ENCODE peak calls at places on chromosomes 7 and 10, in ten cellular contexts. One of them, this sample, is unnamed.

GRCh38 chr10:5486852-5487235 is 12.5 kb downstream of the CALML5 start:
- DNase-seq in cardiac muscle cell: no peak
- DNase-seq in astrocyte: no peak
- DNase-seq in ovary: no peak
- DNase-seq in left ventricle myocardium inferior: no peak
- DNase-seq in lower lobe of right lung: no peak
- DNase-seq in PC-3: no peak
- DNase-seq in heart right ventricle: no peak
- DNase-seq in brain microvascular endothelial cell: no peak
- DNase-seq in fibroblast of lung: no peak
- DNase-seq in this sample: no peak

GRCh38 chr7:90771281-90771680 is 175.2 kb downstream of the CDK14 start:
- DNase-seq in fibroblast of lung: peak; percentile 65
- DNase-seq in heart right ventricle: no peak
- DNase-seq in PC-3: no peak
- DNase-seq in ovary: no peak
- DNase-seq in astrocyte: peak; percentile 58
- DNase-seq in left ventricle myocardium inferior: no peak
- DNase-seq in cardiac muscle cell: no peak
- DNase-seq in brain microvascular endothelial cell: peak; percentile 31
- DNase-seq in lower lobe of right lung: no peak
- DNase-seq in this sample: no peak

GRCh38 chr10:60898372-60898771 is 45.6 kb downstream of the RHOBTB1 start:
- DNase-seq in heart right ventricle: no peak
- DNase-seq in ovary: no peak
- DNase-seq in brain microvascular endothelial cell: no peak
- DNase-seq in left ventricle myocardium inferior: no peak
- DNase-seq in lower lobe of right lung: no peak
- DNase-seq in fibroblast of lung: no peak
- DNase-seq in astrocyte: no peak
- DNase-seq in cardiac muscle cell: no peak
- DNase-seq in PC-3: no peak
- DNase-seq in this sample: no peak

GRCh38 chr10:132420469-132421376 is 23.7 kb downstream of the PWWP2B start:
- DNase-seq in lower lobe of right lung: peak; percentile 82
- DNase-seq in heart right ventricle: no peak
- DNase-seq in fibroblast of lung: no peak
- DNase-seq in PC-3: peak; percentile 53
- DNase-seq in astrocyte: no peak
- DNase-seq in brain microvascular endothelial cell: no peak
- DNase-seq in ovary: no peak
- DNase-seq in left ventricle myocardium inferior: no peak
- DNase-seq in cardiac muscle cell: no peak
- DNase-seq in this sample: no peak

GRCh38 chr10:11165591-11166543 is 148.2 kb downstream of the CELF2 start:
- DNase-seq in PC-3: no peak
- DNase-seq in lower lobe of right lung: peak; percentile 63
- DNase-seq in left ventricle myocardium inferior: peak; percentile 70
- DNase-seq in cardiac muscle cell: peak; percentile 72
- DNase-seq in astrocyte: no peak
- DNase-seq in fibroblast of lung: peak; percentile 16
- DNase-seq in ovary: peak; percentile 79
- DNase-seq in heart right ventricle: peak; percentile 62
- DNase-seq in brain microvascular endothelial cell: no peak
- DNase-seq in this sample: peak; percentile 75

GRCh38 chr7:104208421-104208780 is 588 bp upstream of the ORC5 start:
- DNase-seq in PC-3: no peak
- DNase-seq in astrocyte: no peak
- DNase-seq in cardiac muscle cell: no peak
- DNase-seq in left ventricle myocardium inferior: no peak
- DNase-seq in lower lobe of right lung: no peak
- DNase-seq in brain microvascular endothelial cell: no peak
- DNase-seq in fibroblast of lung: no peak
- DNase-seq in ovary: no peak
- DNase-seq in heart right ventricle: no peak
- DNase-seq in this sample: no peak

GRCh38 chr7:42250411-42250810 is 13.4 kb upstream of the GLI3 start:
- DNase-seq in lower lobe of right lung: no peak
- DNase-seq in heart right ventricle: no peak
- DNase-seq in ovary: no peak
- DNase-seq in PC-3: no peak
- DNase-seq in brain microvascular endothelial cell: no peak
- DNase-seq in cardiac muscle cell: no peak
- DNase-seq in astrocyte: no peak
- DNase-seq in fibroblast of lung: no peak
- DNase-seq in left ventricle myocardium inferior: no peak
- DNase-seq in this sample: no peak

GRCh38 chr7:101315336-101315735 is 6.3 kb downstream of the IFT22 start:
- DNase-seq in ovary: no peak
- DNase-seq in fibroblast of lung: peak; percentile 27
- DNase-seq in PC-3: peak; percentile 60
- DNase-seq in cardiac muscle cell: peak; percentile 54
- DNase-seq in brain microvascular endothelial cell: peak; percentile 29
- DNase-seq in heart right ventricle: no peak
- DNase-seq in astrocyte: peak; percentile 14
- DNase-seq in lower lobe of right lung: no peak
- DNase-seq in left ventricle myocardium inferior: no peak
- DNase-seq in this sample: no peak

GRCh38 chr10:87506988-87507387 is 2.3 kb downstream of the MINPP1 start:
- DNase-seq in left ventricle myocardium inferior: no peak
- DNase-seq in astrocyte: no peak
- DNase-seq in PC-3: no peak
- DNase-seq in heart right ventricle: no peak
- DNase-seq in lower lobe of right lung: no peak
- DNase-seq in brain microvascular endothelial cell: no peak
- DNase-seq in ovary: no peak
- DNase-seq in cardiac muscle cell: no peak
- DNase-seq in fibroblast of lung: no peak
- DNase-seq in this sample: no peak

GRCh38 chr10:87510025-87510424 is 5.3 kb downstream of the MINPP1 start:
- DNase-seq in left ventricle myocardium inferior: no peak
- DNase-seq in cardiac muscle cell: no peak
- DNase-seq in lower lobe of right lung: no peak
- DNase-seq in heart right ventricle: no peak
- DNase-seq in fibroblast of lung: no peak
- DNase-seq in brain microvascular endothelial cell: no peak
- DNase-seq in PC-3: no peak
- DNase-seq in ovary: no peak
- DNase-seq in astrocyte: no peak
- DNase-seq in this sample: no peak

GRCh38 chr10:87504667-87505365 is at the start of gene MINPP1:
- DNase-seq in PC-3: peak; percentile 69
- DNase-seq in heart right ventricle: peak; percentile 77
- DNase-seq in fibroblast of lung: peak; percentile 88
- DNase-seq in lower lobe of right lung: peak; percentile 89
- DNase-seq in astrocyte: peak; percentile 80
- DNase-seq in brain microvascular endothelial cell: peak; percentile 83
- DNase-seq in cardiac muscle cell: peak; percentile 93
- DNase-seq in ovary: peak; percentile 77
- DNase-seq in left ventricle myocardium inferior: peak; percentile 85
- DNase-seq in this sample: peak; percentile 88

GRCh38 chr10:87505366-87506113 is 847 bp downstream of the MINPP1 start:
- DNase-seq in cardiac muscle cell: peak; percentile 72
- DNase-seq in PC-3: peak; percentile 63
- DNase-seq in fibroblast of lung: peak; percentile 53
- DNase-seq in ovary: peak; percentile 30
- DNase-seq in heart right ventricle: peak; percentile 34
- DNase-seq in lower lobe of right lung: peak; percentile 71
- DNase-seq in left ventricle myocardium inferior: peak; percentile 53
- DNase-seq in astrocyte: peak; percentile 26
- DNase-seq in brain microvascular endothelial cell: peak; percentile 45
- DNase-seq in this sample: no peak

DNA sequence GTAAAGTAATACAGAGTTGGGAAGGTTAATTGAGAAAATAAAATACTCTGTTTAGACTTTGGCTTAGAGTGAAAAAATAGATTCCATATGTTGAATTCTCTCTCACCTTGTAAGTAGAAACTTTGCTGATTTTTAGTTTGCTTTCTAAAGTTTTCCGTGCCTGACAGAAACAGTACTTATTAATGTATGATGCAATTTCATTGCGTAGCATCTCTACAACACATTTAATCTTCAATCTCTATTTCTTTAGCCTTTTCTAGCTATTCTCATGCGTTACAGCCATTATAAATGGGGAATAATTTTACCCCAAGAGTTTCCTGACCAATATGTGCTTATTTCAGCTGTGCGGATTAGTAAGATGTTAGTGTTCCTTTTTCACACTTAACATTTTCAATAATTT is 3.2 kb downstream of the MINPP1 start:
- DNase-seq in brain microvascular endothelial cell: no peak
- DNase-seq in fibroblast of lung: no peak
- DNase-seq in cardiac muscle cell: no peak
- DNase-seq in ovary: no peak
- DNase-seq in astrocyte: no peak
- DNase-seq in heart right ventricle: no peak
- DNase-seq in lower lobe of right lung: no peak
- DNase-seq in left ventricle myocardium inferior: no peak
- DNase-seq in PC-3: no peak
- DNase-seq in this sample: no peak
- H3K27ac ChIP-seq in brain microvascular endothelial cell: no peak overlapping the region
- H3K27ac ChIP-seq in fibroblast of lung: no peak overlapping the region
- H3K27ac ChIP-seq in cardiac muscle cell: no peak overlapping the region
- H3K27ac ChIP-seq in ovary: no peak overlapping the region
- H3K27ac ChIP-seq in astrocyte: no peak overlapping the region
- H3K27ac ChIP-seq in heart right ventricle: no peak overlapping the region
- H3K27ac ChIP-seq in lower lobe of right lung: no peak overlapping the region
- H3K27ac ChIP-seq in left ventricle myocardium inferior: no peak overlapping the region
- H3K27ac ChIP-seq in PC-3: no peak overlapping the region
- H3K27ac ChIP-seq in this sample: no peak overlapping the region

GRCh38 chr7:151083824-151084160 is 499 bp upstream of the TMUB1 start:
- DNase-seq in lower lobe of right lung: no peak
- DNase-seq in astrocyte: no peak
- DNase-seq in PC-3: no peak
- DNase-seq in heart right ventricle: no peak
- DNase-seq in cardiac muscle cell: no peak
- DNase-seq in fibroblast of lung: no peak
- DNase-seq in brain microvascular endothelial cell: no peak
- DNase-seq in ovary: no peak
- DNase-seq in left ventricle myocardium inferior: no peak
- DNase-seq in this sample: no peak
- TF ChIP-seq CTCF in lower lobe of right lung: no peak
- TF ChIP-seq CTCF in astrocyte: no peak
- TF ChIP-seq CTCF in PC-3: no peak
- TF ChIP-seq CTCF in heart right ventricle: no peak
- TF ChIP-seq CTCF in cardiac muscle cell: no peak
- TF ChIP-seq CTCF in fibroblast of lung: no peak
- TF ChIP-seq CTCF in brain microvascular endothelial cell: no peak
- TF ChIP-seq CTCF in ovary: no peak
- TF ChIP-seq CTCF in left ventricle myocardium inferior: no peak
- TF ChIP-seq CTCF in this sample: no peak

GRCh38 chr10:104277785-104278184 is 8.8 kb downstream of the GSTO2 start:
- DNase-seq in left ventricle myocardium inferior: no peak
- DNase-seq in heart right ventricle: no peak
- DNase-seq in lower lobe of right lung: no peak
- DNase-seq in PC-3: peak; percentile 73
- DNase-seq in ovary: no peak
- DNase-seq in brain microvascular endothelial cell: no peak
- DNase-seq in cardiac muscle cell: no peak
- DNase-seq in fibroblast of lung: no peak
- DNase-seq in astrocyte: no peak
- DNase-seq in this sample: no peak

GRCh38 chr10:104273899-104274575 is 5.1 kb downstream of the GSTO2 start:
- DNase-seq in fibroblast of lung: no peak
- DNase-seq in lower lobe of right lung: no peak
- DNase-seq in left ventricle myocardium inferior: no peak
- DNase-seq in cardiac muscle cell: no peak
- DNase-seq in PC-3: no peak
- DNase-seq in heart right ventricle: no peak
- DNase-seq in ovary: no peak
- DNase-seq in astrocyte: no peak
- DNase-seq in brain microvascular endothelial cell: no peak
- DNase-seq in this sample: no peak

GRCh38 chr10:104273291-104273690 is 4.3 kb downstream of the GSTO2 start:
- DNase-seq in ovary: no peak
- DNase-seq in astrocyte: no peak
- DNase-seq in brain microvascular endothelial cell: no peak
- DNase-seq in PC-3: peak; percentile 7
- DNase-seq in lower lobe of right lung: no peak
- DNase-seq in fibroblast of lung: no peak
- DNase-seq in left ventricle myocardium inferior: no peak
- DNase-seq in cardiac muscle cell: no peak
- DNase-seq in heart right ventricle: no peak
- DNase-seq in this sample: no peak

GRCh38 chr10:104276192-104276591 is 7.2 kb downstream of the GSTO2 start:
- DNase-seq in fibroblast of lung: no peak
- DNase-seq in heart right ventricle: no peak
- DNase-seq in ovary: no peak
- DNase-seq in left ventricle myocardium inferior: no peak
- DNase-seq in brain microvascular endothelial cell: no peak
- DNase-seq in astrocyte: no peak
- DNase-seq in cardiac muscle cell: no peak
- DNase-seq in lower lobe of right lung: no peak
- DNase-seq in PC-3: no peak
- DNase-seq in this sample: no peak

DNA sequence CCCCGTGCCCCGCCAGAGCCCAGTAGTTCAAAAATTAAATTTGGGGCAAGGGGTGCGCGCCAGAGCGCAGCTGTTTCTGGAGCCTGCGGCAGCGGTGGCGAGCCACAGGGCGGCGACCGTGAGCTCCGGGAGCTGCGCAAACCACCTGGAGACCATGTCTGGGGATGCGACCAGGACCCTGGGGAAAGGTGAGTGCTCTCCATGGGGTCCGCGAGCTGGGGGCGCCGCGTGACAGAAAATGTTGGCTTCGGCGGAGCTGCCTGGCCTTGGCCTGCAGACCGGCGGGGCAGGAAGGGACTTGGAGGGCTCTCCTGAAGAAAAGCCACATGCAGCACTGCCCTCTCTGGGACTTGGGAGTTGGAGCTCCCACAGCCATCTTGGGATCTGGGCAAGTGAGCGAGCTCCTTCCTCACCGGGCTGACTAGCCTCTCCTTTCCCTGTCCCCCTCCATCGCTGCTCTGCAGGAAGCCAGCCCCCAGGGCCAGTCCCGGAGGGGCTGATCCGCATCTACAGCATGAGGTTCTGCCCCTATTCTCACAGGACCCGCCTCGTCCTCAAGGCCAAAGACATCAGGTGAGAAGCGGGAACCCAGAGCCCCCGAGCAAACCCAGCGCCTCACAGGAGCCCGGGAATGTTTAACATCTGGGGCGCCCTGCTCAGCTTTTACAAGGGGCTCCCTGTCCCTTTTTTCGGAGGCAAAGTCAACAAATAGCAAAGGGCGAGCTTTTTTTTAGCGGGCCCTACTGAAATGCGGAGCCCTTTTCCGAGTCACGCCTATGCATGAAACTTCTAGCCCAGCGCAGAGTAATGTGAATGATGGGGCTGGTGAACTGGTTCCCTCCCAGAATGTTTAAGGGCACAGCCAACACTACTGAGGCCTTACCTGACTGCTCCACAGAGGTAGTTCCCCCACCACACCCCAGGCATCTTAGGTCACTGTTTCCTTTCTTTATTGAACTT is 6.1 kb downstream of the GSTO2 start:
- DNase-seq in lower lobe of right lung: peak; percentile 76
- DNase-seq in heart right ventricle: no peak
- DNase-seq in astrocyte: no peak
- DNase-seq in fibroblast of lung: no peak
- DNase-seq in PC-3: peak; percentile 63
- DNase-seq in brain microvascular endothelial cell: no peak
- DNase-seq in left ventricle myocardium inferior: no peak
- DNase-seq in ovary: peak; percentile 27
- DNase-seq in cardiac muscle cell: peak; percentile 52
- DNase-seq in this sample: no peak
- H3K4me3 ChIP-seq in lower lobe of right lung: peak overlapping the region; percentile 51
- H3K4me3 ChIP-seq in heart right ventricle: no peak overlapping the region
- H3K4me3 ChIP-seq in astrocyte: no peak overlapping the region
- H3K4me3 ChIP-seq in fibroblast of lung: peak overlapping the region; percentile 25
- H3K4me3 ChIP-seq in PC-3: peak overlapping the region; percentile 66
- H3K4me3 ChIP-seq in brain microvascular endothelial cell: peak overlapping the region; percentile 55
- H3K4me3 ChIP-seq in left ventricle myocardium inferior: no peak overlapping the region
- H3K4me3 ChIP-seq in ovary: peak overlapping the region; percentile 27
- H3K4me3 ChIP-seq in cardiac muscle cell: no peak overlapping the region
- H3K4me3 ChIP-seq in this sample: no peak overlapping the region

GRCh38 chr10:72370201-72370722 is 15.5 kb upstream of the DNAJB12 start:
- DNase-seq in heart right ventricle: no peak
- DNase-seq in brain microvascular endothelial cell: no peak
- DNase-seq in PC-3: no peak
- DNase-seq in fibroblast of lung: no peak
- DNase-seq in astrocyte: no peak
- DNase-seq in ovary: no peak
- DNase-seq in lower lobe of right lung: no peak
- DNase-seq in left ventricle myocardium inferior: no peak
- DNase-seq in cardiac muscle cell: no peak
- DNase-seq in this sample: no peak

GRCh38 chr10:72364239-72364777 is 9.6 kb upstream of the DNAJB12 start:
- DNase-seq in heart right ventricle: peak; percentile 93
- DNase-seq in PC-3: peak; percentile 88
- DNase-seq in cardiac muscle cell: peak; percentile 93
- DNase-seq in astrocyte: peak; percentile 78
- DNase-seq in left ventricle myocardium inferior: peak; percentile 90
- DNase-seq in fibroblast of lung: peak; percentile 85
- DNase-seq in lower lobe of right lung: peak; percentile 88
- DNase-seq in brain microvascular endothelial cell: peak; percentile 93
- DNase-seq in ovary: peak; percentile 86
- DNase-seq in this sample: peak; percentile 89

GRCh38 chr10:72367301-72367970 is 12.7 kb upstream of the DNAJB12 start:
- DNase-seq in heart right ventricle: no peak
- DNase-seq in brain microvascular endothelial cell: no peak
- DNase-seq in cardiac muscle cell: no peak
- DNase-seq in PC-3: no peak
- DNase-seq in left ventricle myocardium inferior: no peak
- DNase-seq in fibroblast of lung: no peak
- DNase-seq in ovary: no peak
- DNase-seq in astrocyte: no peak
- DNase-seq in lower lobe of right lung: no peak
- DNase-seq in this sample: no peak

DNA sequence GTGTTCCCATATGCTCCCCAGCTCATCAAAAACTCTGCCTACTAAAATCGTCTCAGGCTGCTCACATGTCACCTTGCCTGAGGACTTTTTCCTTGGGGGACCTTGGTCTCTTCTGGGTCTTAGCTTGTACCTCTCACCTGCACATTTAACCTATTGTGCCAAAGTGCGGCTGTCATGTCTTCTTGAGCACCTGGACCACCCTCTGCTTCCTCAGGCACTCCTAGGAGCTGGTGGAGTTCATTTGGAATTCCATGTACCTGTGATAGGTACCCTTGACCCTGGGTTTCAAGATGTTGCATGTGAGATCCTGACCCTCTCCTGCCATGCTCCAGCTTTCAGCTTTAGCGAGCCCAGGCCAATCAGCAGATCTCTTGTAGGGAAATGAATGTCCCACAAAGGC is 10.4 kb upstream of the DNAJB12 start:
- DNase-seq in PC-3: no peak
- DNase-seq in brain microvascular endothelial cell: no peak
- DNase-seq in left ventricle myocardium inferior: no peak
- DNase-seq in fibroblast of lung: no peak
- DNase-seq in ovary: no peak
- DNase-seq in heart right ventricle: no peak
- DNase-seq in cardiac muscle cell: no peak
- DNase-seq in lower lobe of right lung: no peak
- DNase-seq in astrocyte: no peak
- DNase-seq in this sample: no peak
- H3K27ac ChIP-seq in PC-3: no peak overlapping the region
- H3K27ac ChIP-seq in brain microvascular endothelial cell: no peak overlapping the region
- H3K27ac ChIP-seq in left ventricle myocardium inferior: no peak overlapping the region
- H3K27ac ChIP-seq in fibroblast of lung: no peak overlapping the region
- H3K27ac ChIP-seq in ovary: no peak overlapping the region
- H3K27ac ChIP-seq in heart right ventricle: no peak overlapping the region
- H3K27ac ChIP-seq in cardiac muscle cell: no peak overlapping the region
- H3K27ac ChIP-seq in lower lobe of right lung: peak overlapping the region; percentile 46
- H3K27ac ChIP-seq in astrocyte: no peak overlapping the region
- H3K27ac ChIP-seq in this sample: peak overlapping the region; percentile 59

This sample was measured in tibial artery.